ENCODE peak calls at places on chromosomes 3 and 15, in nine cellular contexts. C, X, B, L, I, U, Z, V and J are unnamed samples.

GRCh38 chr3:187519428-187519890 is 150.7 kb downstream of the SST start:
- DNase-seq in V (no peak), I (peak), L (no peak), Z (no peak), C (no peak), B (no peak), U (peak), X (no peak), J (no peak)

GRCh38 chr3:169104541-169104940 is 559.0 kb downstream of the MECOM start:
- DNase-seq in V (peak), B (no peak), C (no peak), I (no peak), X (no peak), L (no peak), Z (no peak), U (peak), J (no peak)

GRCh38 chr15:63727542-63727941 is 106.2 kb downstream of the HERC1 start:
- DNase-seq in B (no peak), L (no peak), Z (no peak), V (no peak), X (no peak), U (no peak), I (peak), C (no peak), J (no peak)

GRCh38 chr3:102059145-102059943 is 210.0 kb downstream of the NFKBIZ start:
- DNase-seq in B (no peak), L (no peak), Z (peak), I (no peak), C (no peak), X (no peak), V (no peak), U (no peak), J (no peak)

GRCh38 chr3:138082085-138082991 is 33.1 kb downstream of the DZIP1L start:
- DNase-seq in C (no peak), Z (no peak), V (no peak), U (peak), B (peak), L (peak), X (no peak), I (no peak), J (peak)

GRCh38 chr3:36494461-36495109 is 114.3 kb downstream of the STAC start:
- DNase-seq in X (no peak), Z (no peak), L (no peak), B (no peak), U (peak), I (no peak), C (no peak), V (no peak), J (no peak)

GRCh38 chr3:52480768-52481715 is 14.1 kb upstream of the STAB1 start:
- DNase-seq in B (no peak), U (no peak), X (no peak), L (no peak), V (no peak), C (no peak), I (no peak), Z (no peak), J (no peak)

GRCh38 chr15:67240235-67241131 is 14.0 kb downstream of the AAGAB start:
- DNase-seq in V (peak), B (no peak), U (no peak), I (no peak), C (no peak), X (no peak), Z (peak), L (no peak), J (no peak)

GRCh38 chr15:60351066-60351465 is 46.7 kb downstream of the ANXA2 start:
- DNase-seq in X (no peak), U (no peak), L (no peak), B (no peak), Z (no peak), V (no peak), I (no peak), C (no peak), J (no peak)